ENCODE peak calls at places on chromosomes 1 and 21, in seven cellular contexts. T, H, Y, O, G, D and M are unnamed samples.

GRCh38 chr21:24197956-24198355 is 1409.3 kb downstream of the MRPL39 start:
- DNase-seq in T (no peak), H (no peak), Y (no peak), O (no peak), G (peak; percentile 2), D (no peak), M (no peak)

GRCh38 chr1:205438213-205439158 is 16.6 kb upstream of the LEMD1 start:
- DNase-seq in T (peak; percentile 92), H (no peak), Y (no peak), O (peak; percentile 87), G (peak; percentile 88), D (no peak), M (peak; percentile 80)

GRCh38 chr1:14516974-14517812 is 81.3 kb upstream of the KAZN start:
- DNase-seq in T (no peak), H (peak; percentile 83), Y (no peak), O (no peak), G (peak; percentile 84), D (peak; percentile 71), M (peak; percentile 99)

GRCh38 chr1:24438423-24438901 is 22.9 kb downstream of the NIPAL3 start:
- DNase-seq in T (no peak), H (no peak), Y (no peak), O (no peak), G (peak; percentile 21), D (no peak), M (peak; percentile 62)

GRCh38 chr21:26715878-26716506 is 129.2 kb downstream of the ADAMTS1 start:
- DNase-seq in T (no peak), H (no peak), Y (no peak), O (peak; percentile 19), G (peak; percentile 70), D (no peak), M (peak; percentile 69)

GRCh38 chr21:18661842-18662241 is 258.3 kb upstream of the TMPRSS15 start:
- DNase-seq in T (no peak), H (no peak), Y (no peak), O (no peak), G (no peak), D (no peak), M (no peak)

GRCh38 chr1:151611288-151611790 is 511 bp upstream of the SNX27 start:
- DNase-seq in T (no peak), H (peak; percentile 28), Y (no peak), O (no peak), G (peak; percentile 91), D (no peak), M (peak; percentile 83)

GRCh38 chr21:28615276-28615675 is 377.4 kb downstream of the LTN1 start:
- DNase-seq in T (no peak), H (peak; percentile 29), Y (no peak), O (no peak), G (peak; percentile 43), D (no peak), M (peak; percentile 79)